ENCODE peak calls at places on chromosomes 2 and 18, in five cellular contexts. W is caudate nucleus, L is keratinocyte, K is spleen, G is fibroblast of lung. P is an unnamed sample.

GRCh38 chr2:75041791-75042231 is 83.4 kb downstream of the POLE4 start:
- DNase-seq in W (no peak), L (no peak), K (no peak), G (no peak), P (no peak)

GRCh38 chr18:42635378-42636048 is 480.0 kb downstream of the RIT2 start:
- DNase-seq in W (no peak), L (no peak), K (no peak), G (no peak), P (no peak)

GRCh38 chr2:157874997-157875719 is 972 bp downstream of the ACVR1 start:
- DNase-seq in W (no peak), L (no peak), K (peak; percentile 80), G (peak; percentile 92), P (peak; percentile 65)

GRCh38 chr2:140643761-140644187 is 1487.0 kb downstream of the LRP1B start:
- DNase-seq in W (no peak), L (no peak), K (no peak), G (peak; percentile 59), P (peak; percentile 24)

GRCh38 chr18:70931942-70932814 is 643.3 kb downstream of the SOCS6 start:
- DNase-seq in W (no peak), L (no peak), K (no peak), G (peak; percentile 19), P (peak; percentile 58)

GRCh38 chr2:237170017-237170416 is 84.3 kb downstream of the COPS8 start:
- DNase-seq in W (no peak), L (no peak), K (no peak), G (no peak), P (no peak)

GRCh38 chr2:66041902-66042657 is 392.8 kb upstream of the MEIS1 start:
- DNase-seq in W (no peak), L (no peak), K (no peak), G (peak; percentile 13), P (no peak)

GRCh38 chr2:203347375-203347774 is 19.2 kb downstream of the ABI2 start:
- DNase-seq in W (no peak), L (no peak), K (no peak), G (no peak), P (no peak)

GRCh38 chr2:60100034-60100433 is 453.4 kb downstream of the BCL11A start:
- DNase-seq in W (no peak), L (no peak), K (no peak), G (no peak), P (no peak)

GRCh38 chr2:67290451-67290991 is 106.6 kb upstream of the ETAA1 start:
- DNase-seq in W (no peak), L (peak; percentile 84), K (no peak), G (peak; percentile 92), P (no peak)

GRCh38 chr18:58077329-58077728 is 33.3 kb downstream of the NEDD4L start:
- DNase-seq in W (no peak), L (no peak), K (no peak), G (no peak), P (no peak)

DNA sequence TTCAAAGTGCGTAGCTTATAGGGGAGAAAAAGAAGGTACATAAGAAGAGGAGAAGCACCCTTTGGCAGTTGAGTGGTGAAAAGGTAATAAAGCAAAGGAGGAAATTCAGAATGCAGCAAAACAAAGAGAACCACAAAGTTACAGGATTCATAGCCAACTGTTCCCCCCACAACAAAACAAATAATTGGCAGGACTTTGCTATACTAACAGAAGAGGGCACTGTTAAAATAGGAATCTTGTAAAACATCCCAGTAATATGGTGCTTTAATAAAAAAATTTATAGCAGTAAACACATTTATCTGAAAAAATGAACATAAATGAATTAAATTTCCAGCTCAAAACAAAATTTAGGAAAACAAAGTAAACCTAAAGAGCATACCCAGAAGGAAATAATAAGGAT is 42.3 kb downstream of the R3HDM1 start:
- DNase-seq in W (no peak), L (no peak), K (no peak), G (no peak), P (no peak)
- H3K27ac ChIP-seq in W (no peak overlapping the region), L (no peak overlapping the region), K (no peak overlapping the region), G (no peak overlapping the region), P (no peak overlapping the region)

DNA sequence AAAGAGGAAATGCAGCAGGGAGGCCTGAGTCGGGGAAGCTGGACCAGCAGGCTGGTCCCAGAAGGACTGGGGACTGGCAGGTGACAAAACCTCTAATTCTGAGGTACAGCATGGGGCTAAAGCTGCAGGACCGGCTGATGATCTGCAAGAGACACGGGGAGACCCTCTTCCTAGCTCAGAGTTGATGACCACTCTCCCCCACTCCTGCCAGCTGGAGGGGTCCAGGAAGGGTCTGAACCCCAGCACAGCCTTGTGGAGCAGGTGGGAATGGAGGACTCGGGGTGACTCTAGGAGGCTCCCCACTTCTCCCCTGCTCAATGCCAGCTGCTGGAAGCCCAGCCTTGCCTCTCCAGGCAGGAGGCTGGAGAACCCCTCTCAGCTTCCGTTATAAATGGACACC is 67.7 kb downstream of the TWIST2 start:
- DNase-seq in W (no peak), L (no peak), K (peak; percentile 50), G (no peak), P (no peak)
- H3K27ac ChIP-seq in W (no peak overlapping the region), L (no peak overlapping the region), K (no peak overlapping the region), G (no peak overlapping the region), P (no peak overlapping the region)

GRCh38 chr18:23302514-23302851 is 150.6 kb upstream of the RIOK3 start:
- DNase-seq in W (no peak), L (no peak), K (no peak), G (no peak), P (no peak)
- H3K27ac ChIP-seq in W (no peak overlapping the region), L (peak overlapping the region; percentile 33), K (no peak overlapping the region), G (peak overlapping the region; percentile 41), P (peak overlapping the region; percentile 44)

DNA sequence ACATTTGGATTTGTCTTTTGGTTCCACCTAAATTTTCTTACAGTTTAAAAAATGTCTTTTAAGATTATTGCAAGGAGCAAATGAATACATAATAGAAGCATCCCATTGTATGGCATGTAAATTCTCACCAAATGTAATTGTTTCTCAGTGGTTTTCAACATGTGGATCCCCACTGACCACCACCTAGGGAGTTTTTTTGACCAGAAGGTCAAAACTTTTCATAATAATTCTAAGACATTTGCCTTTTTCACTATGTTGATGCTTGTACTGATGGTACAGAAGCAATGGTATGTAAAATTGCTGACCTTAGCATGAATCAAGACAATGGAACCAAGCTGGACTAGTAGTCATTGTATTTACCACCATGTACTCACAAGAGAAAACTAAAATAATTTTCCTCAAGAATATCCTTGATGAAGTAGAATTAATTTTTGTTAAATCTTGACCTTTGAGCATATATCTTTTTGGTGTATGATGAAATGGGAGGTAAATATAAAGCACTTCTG is 36.9 kb downstream of the RAB10 start:
- DNase-seq in W (no peak), L (no peak), K (no peak), G (no peak), P (no peak)
- H3K27ac ChIP-seq in W (no peak overlapping the region), L (no peak overlapping the region), K (peak overlapping the region; percentile 4), G (no peak overlapping the region), P (no peak overlapping the region)

GRCh38 chr2:73836141-73836943 is 7.6 kb downstream of the STAMBP start:
- DNase-seq in W (no peak), L (no peak), K (peak; percentile 82), G (no peak), P (no peak)

GRCh38 chr2:73837847-73838585 is 9.3 kb downstream of the STAMBP start:
- DNase-seq in W (no peak), L (no peak), K (no peak), G (no peak), P (no peak)

GRCh38 chr2:73841912-73842738 is 13.4 kb downstream of the STAMBP start:
- DNase-seq in W (no peak), L (no peak), K (no peak), G (no peak), P (peak; percentile 52)

GRCh38 chr2:73839653-73840411 is 11.1 kb downstream of the STAMBP start:
- DNase-seq in W (no peak), L (no peak), K (no peak), G (peak; percentile 30), P (no peak)

DNA sequence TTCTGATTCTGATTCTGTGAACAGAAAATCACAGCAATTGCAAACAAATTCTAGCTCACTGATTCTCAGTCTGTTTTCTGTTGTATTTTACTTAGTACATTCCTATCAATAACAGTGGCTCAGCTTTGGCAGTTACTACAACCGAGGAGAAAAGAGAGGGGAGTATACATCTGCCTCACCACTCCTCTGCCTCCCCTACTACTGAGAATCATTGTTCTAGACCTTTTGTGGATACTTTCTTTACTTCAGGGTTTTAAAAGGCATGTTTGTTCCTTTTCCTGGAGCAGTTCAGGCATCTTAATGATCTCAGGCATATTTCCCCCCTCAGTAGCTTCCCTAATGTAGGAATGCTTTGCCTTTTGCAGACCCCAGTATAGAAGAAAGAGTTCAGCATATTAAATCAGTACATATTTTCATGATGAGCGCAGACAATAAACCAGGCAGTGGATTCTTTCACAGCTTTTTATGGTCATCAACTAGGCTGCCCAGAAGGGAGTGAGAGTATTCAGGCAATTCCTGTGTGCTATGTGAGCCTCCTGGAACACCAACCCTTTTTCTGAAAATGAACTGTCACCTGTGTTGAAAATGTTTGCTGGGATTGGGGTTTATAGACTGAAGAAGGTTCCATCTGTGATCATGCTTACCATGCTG is 10.3 kb downstream of the STAMBP start:
- DNase-seq in W (no peak), L (no peak), K (no peak), G (peak; percentile 64), P (no peak)
- H3K27ac ChIP-seq in W (peak overlapping the region; percentile 32), L (no peak overlapping the region), K (no peak overlapping the region), G (no peak overlapping the region), P (peak overlapping the region; percentile 27)

GRCh38 chr2:111707700-111708099 is 176.3 kb downstream of the ANAPC1 start:
- DNase-seq in W (no peak), L (no peak), K (no peak), G (no peak), P (no peak)

GRCh38 chr2:111706481-111707001 is 177.5 kb downstream of the ANAPC1 start:
- DNase-seq in W (no peak), L (no peak), K (no peak), G (no peak), P (no peak)

GRCh38 chr2:111704246-111704645 is 179.7 kb downstream of the ANAPC1 start:
- DNase-seq in W (no peak), L (no peak), K (no peak), G (peak; percentile 85), P (peak; percentile 40)

GRCh38 chr2:111705206-111705605 is 178.8 kb downstream of the ANAPC1 start:
- DNase-seq in W (no peak), L (no peak), K (no peak), G (no peak), P (no peak)

GRCh38 chr2:111705711-111706323 is 178.2 kb downstream of the ANAPC1 start:
- DNase-seq in W (no peak), L (no peak), K (no peak), G (peak; percentile 98), P (peak; percentile 58)
- H3K27ac ChIP-seq in W (no peak overlapping the region), L (no peak overlapping the region), K (peak overlapping the region; percentile 72), G (no peak overlapping the region), P (peak overlapping the region; percentile 64)

GRCh38 chr18:75923169-75923568 is 495.7 kb upstream of the SMIM21 start:
- DNase-seq in W (no peak), L (no peak), K (no peak), G (peak; percentile 96), P (peak; percentile 17)
- H3K27ac ChIP-seq in W (no peak overlapping the region), L (no peak overlapping the region), K (no peak overlapping the region), G (no peak overlapping the region), P (no peak overlapping the region)